ENCODE peak calls at places on chromosome 19, in seven cellular contexts. H, U, J, E, D, W and Z are unnamed samples. For H3K9me3 and H3K4me1, the result is how much of the 10 kb centered on the place peaks cover.

GRCh38 chr19:7561229-7561806 is 25.8 kb downstream of the PNPLA6 start:
- DNase-seq in H (no peak), U (no peak), J (no peak), E (no peak), D (no peak), W (no peak), Z (no peak)

GRCh38 chr19:34017024-34017423 is 155.3 kb upstream of the LSM14A start:
- DNase-seq in H (no peak), U (no peak), J (no peak), E (no peak), D (no peak), W (no peak), Z (no peak)

GRCh38 chr19:34475026-34475974 is 6.3 kb upstream of the WTIP start:
- DNase-seq in H (no peak), U (peak), J (no peak), E (peak), D (peak), W (no peak), Z (no peak)

GRCh38 chr19:33681081-33681680 is 59.4 kb downstream of the CHST8 start:
- DNase-seq in H (no peak), U (no peak), J (no peak), E (no peak), D (no peak), W (peak), Z (no peak)

GRCh38 chr19:38231918-38232317 is 7.9 kb upstream of the DPF1 start:
- DNase-seq in H (no peak), U (no peak), J (no peak), E (no peak), D (no peak), W (no peak), Z (no peak)

GRCh38 chr19:49624967-49625910 is 14.7 kb downstream of the RRAS start:
- DNase-seq in H (no peak), U (no peak), J (no peak), E (no peak), D (no peak), W (no peak), Z (no peak)

GRCh38 chr19:11767633-11768133 is 883 bp downstream of the ZNF441 start:
- DNase-seq in H (peak), U (peak), J (peak), E (peak), D (peak), W (peak), Z (peak)

GRCh38 chr19:5352229-5352763 is 11.7 kb upstream of the PTPRS start:
- DNase-seq in H (no peak), U (peak), J (no peak), E (peak), D (peak), W (no peak), Z (no peak)

GRCh38 chr19:19347401-19347800 is 26.8 kb downstream of the MAU2 start:
- DNase-seq in H (no peak), U (no peak), J (no peak), E (no peak), D (peak), W (no peak), Z (no peak)

GRCh38 chr19:12946092-12946845 is 607 bp downstream of the RAD23A start:
- DNase-seq in H (peak), U (peak), J (no peak), E (peak), D (peak), W (peak), Z (peak)

GRCh38 chr19:6239871-6240676 is 39.7 kb downstream of the MLLT1 start:
- DNase-seq in H (no peak), U (no peak), J (no peak), E (no peak), D (no peak), W (peak), Z (no peak)

GRCh38 chr19:33784432-33784831 is 12.2 kb upstream of the KCTD15 start:
- DNase-seq in H (no peak), U (peak), J (no peak), E (no peak), D (peak), W (no peak), Z (no peak)

GRCh38 chr19:41427647-41428480 is 690 bp upstream of the B3GNT8 start:
- DNase-seq in H (peak), U (no peak), J (peak), E (no peak), D (no peak), W (no peak), Z (peak)

GRCh38 chr19:12899891-12900518 is 9.0 kb downstream of the GCDH start:
- DNase-seq in H (no peak), U (no peak), J (no peak), E (no peak), D (no peak), W (no peak), Z (no peak)

GRCh38 chr19:51691122-51692064 is 1.7 kb upstream of the SPACA6 start:
- DNase-seq in H (no peak), U (peak), J (no peak), E (peak), D (peak), W (no peak), Z (no peak)

GRCh38 chr19:44576843-44577565 is 36.4 kb upstream of the IGSF23 start:
- DNase-seq in H (no peak), U (peak), J (no peak), E (peak), D (peak), W (no peak), Z (peak)

GRCh38 chr19:10408511-10409291 is 5.4 kb upstream of the CDC37 start:
- DNase-seq in H (no peak), U (no peak), J (peak), E (no peak), D (no peak), W (peak), Z (peak)

GRCh38 chr19:47890865-47891621 is 4.9 kb upstream of the SULT2A1 start:
- DNase-seq in H (no peak), U (no peak), J (no peak), E (no peak), D (no peak), W (no peak), Z (no peak)

GRCh38 chr19:12952488-12953455 is 4.3 kb downstream of the GADD45GIP1 start:
- DNase-seq in H (no peak), U (peak), J (no peak), E (no peak), D (peak), W (no peak), Z (no peak)

GRCh38 chr19:16698914-16699313 is 20.7 kb upstream of the NWD1 start:
- DNase-seq in H (peak), U (no peak), J (no peak), E (no peak), D (no peak), W (no peak), Z (no peak)

GRCh38 chr19:38993271-38993670 is 17.7 kb upstream of the FBXO17 start:
- DNase-seq in H (no peak), U (peak), J (no peak), E (peak), D (peak), W (no peak), Z (no peak)

GRCh38 chr19:45423589-45424190 is at the start of gene ERCC1:
- DNase-seq in H (peak), U (peak), J (peak), E (peak), D (peak), W (peak), Z (no peak)

GRCh38 chr19:40702337-40703012 is 12.0 kb upstream of the NUMBL start:
- DNase-seq in H (peak), U (no peak), J (no peak), E (peak), D (peak), W (no peak), Z (no peak)

GRCh38 chr19:48569814-48570213 is 17.8 kb downstream of the SULT2B1 start:
- DNase-seq in H (no peak), U (peak), J (no peak), E (no peak), D (peak), W (no peak), Z (no peak)

DNA sequence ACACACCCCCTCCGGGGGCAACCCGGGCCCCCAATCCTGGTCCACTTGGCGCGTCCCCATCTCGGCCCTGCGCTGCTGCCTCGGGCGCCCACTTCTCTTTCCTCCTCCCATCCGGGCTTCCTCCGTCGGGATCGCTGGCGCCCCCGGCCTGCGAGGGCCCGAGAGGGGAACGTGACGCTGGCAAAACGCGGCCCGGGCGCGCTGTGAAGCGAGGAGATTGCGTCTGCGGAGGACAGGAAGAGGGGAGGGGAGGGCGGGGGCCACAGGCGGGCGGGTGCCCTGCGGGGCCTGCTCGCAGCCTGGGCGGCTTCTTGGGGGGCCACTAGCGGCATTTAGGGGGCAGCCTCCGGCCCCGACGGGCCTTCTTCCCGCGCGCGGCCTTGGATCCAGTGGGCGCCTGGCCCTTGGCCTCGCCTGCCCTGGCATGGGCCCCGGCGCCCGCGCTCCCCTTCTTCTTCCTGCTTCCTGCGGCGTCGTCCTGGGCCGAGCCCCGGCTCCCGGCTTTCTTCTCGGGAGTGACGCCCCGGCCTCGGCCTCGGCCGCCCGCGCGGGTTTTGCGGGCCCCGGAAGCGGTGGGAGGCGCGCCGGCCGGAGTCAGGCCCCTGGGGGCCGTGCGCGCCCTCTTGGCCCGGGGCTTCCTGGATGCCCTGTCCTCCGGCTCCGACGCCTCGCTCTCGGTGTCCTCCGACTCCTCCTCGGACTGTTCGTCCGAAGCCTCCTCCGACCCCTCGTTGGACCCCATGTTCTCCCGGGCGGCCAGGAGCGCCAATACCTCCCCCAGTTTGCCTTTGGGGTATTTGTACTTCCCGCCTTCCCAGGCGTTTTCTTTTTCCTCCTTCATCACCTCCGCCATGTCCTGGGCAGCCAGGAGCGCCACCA is 2.2 kb downstream of the PNMA8B start:
- DNase-seq in H (peak), U (no peak), J (no peak), E (no peak), D (no peak), W (peak), Z (peak)
- H3K9me3 ChIP-seq in H (under half), U (under half), J (under half), E (under half), D (under half), W (under half), Z (under half)

DNA sequence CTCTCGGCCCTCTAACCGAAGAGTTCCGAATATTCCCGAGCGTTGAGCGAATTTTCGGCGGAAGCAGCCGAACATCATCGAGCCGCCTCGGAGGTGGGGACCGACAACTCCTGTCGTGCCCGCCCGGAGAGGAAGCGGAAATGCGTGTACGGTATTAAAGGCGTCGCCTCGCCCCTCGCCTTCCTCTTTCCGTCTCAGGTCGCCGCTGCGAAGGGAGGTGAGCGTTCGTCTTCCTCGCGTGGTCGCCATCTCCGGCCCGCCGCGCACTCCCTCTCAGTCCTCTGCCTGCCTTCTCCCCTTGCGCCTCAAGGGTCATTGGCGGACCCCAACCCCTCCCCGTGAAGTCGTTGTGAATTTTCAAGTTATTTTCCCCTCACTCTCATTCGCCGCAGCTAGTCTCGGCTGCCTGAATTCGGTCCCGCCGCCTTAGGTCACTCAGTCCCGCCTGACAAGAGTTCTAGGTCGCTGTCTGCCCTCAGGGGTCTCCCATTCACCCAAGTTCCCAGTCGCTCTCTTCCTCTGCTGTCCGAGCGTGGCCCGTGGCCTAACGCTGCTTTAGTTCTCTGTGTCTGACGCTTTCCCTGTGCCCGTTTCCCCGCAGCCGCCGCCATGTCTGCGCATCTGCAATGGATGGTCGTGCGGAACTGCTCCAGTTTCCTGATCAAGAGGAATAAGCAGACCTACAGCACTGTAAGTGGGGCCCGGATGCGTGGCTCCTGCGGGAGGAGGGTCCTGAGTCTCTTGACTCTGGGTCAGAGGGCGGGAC is at the start of gene RPL28:
- DNase-seq in H (peak), U (peak), J (peak), E (peak), D (peak), W (peak), Z (peak)
- H3K4me1 ChIP-seq in H (half or more), U (under half), J (half or more), E (half or more), D (under half), W (under half), Z (half or more)

DNA sequence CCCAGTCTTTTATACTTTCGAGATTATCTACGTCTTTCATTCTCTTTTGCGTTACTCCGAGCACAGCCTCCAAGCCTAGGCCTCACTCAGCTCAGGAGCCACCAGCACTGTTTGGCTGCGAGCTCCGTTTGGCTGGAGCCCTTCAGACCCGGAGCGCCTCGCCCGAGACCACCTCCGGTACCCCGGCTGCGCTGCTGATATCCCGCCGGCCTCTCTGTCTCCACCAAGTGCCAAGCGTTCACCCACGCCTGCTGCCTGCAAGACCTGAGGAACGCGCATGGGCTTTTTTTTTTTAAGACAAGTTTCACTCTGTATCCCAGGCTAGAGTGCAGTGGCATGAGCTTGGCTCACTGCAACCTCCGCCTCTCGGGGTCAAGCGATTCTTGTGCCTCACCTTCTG is 14.1 kb upstream of the ZNF177 start:
- DNase-seq in H (no peak), U (no peak), J (no peak), E (no peak), D (no peak), W (no peak), Z (no peak)
- H3K9me3 ChIP-seq in H (half or more), U (half or more), J (under half), E (half or more), D (under half), W (half or more), Z (half or more)

GRCh38 chr19:1151917-1152601 is 22.0 kb downstream of the SBNO2 start:
- DNase-seq in H (peak), U (no peak), J (no peak), E (no peak), D (no peak), W (peak), Z (no peak)

GRCh38 chr19:1149259-1150045 is 24.6 kb downstream of the SBNO2 start:
- DNase-seq in H (no peak), U (no peak), J (no peak), E (no peak), D (no peak), W (no peak), Z (no peak)

GRCh38 chr19:1150333-1151036 is 23.6 kb downstream of the SBNO2 start:
- DNase-seq in H (no peak), U (no peak), J (no peak), E (no peak), D (no peak), W (no peak), Z (no peak)

GRCh38 chr19:1153891-1154730 is 20.0 kb downstream of the SBNO2 start:
- DNase-seq in H (no peak), U (no peak), J (no peak), E (no peak), D (no peak), W (peak), Z (no peak)

DNA sequence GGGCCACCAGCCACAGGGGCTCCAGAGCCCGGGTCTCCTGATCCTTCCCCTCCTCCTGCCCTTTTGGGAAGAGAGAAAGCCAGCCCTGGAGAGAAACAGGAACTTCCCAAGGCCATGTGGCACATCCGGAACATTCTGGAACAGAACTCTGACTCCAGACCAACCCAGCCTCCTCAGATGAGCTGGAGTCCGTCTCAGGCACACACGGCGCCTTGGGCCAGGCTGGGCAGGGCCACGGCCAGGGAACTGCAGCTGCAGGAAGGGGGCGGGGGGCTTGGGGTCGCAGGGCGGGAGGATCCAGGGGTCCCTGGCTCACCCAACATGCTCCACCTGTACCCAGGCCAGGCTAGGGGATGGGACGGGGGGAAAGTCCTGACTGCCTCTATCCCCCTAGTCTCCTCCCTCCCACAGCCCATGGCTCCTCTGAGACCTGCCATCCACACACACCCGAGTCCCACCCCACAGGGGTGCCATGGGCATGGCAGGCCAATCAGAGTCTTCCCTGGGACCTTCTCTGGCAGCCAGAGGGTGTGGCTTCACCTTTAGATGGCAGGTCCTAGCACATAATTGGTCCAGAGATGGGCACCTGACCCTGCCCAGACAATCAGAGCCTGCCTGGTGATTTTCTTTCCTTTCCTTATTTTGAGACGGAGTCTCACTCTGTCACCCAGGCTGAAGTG is 22.9 kb downstream of the SBNO2 start:
- DNase-seq in H (no peak), U (no peak), J (no peak), E (no peak), D (no peak), W (no peak), Z (no peak)
- H3K4me1 ChIP-seq in H (half or more), U (under half), J (under half), E (under half), D (under half), W (under half), Z (under half)

GRCh38 chr19:23543351-23543750 is 143.7 kb downstream of the ZNF675 start:
- DNase-seq in H (no peak), U (no peak), J (no peak), E (no peak), D (no peak), W (no peak), Z (no peak)
- H3K9me3 ChIP-seq in H (under half), U (under half), J (under half), E (half or more), D (under half), W (under half), Z (under half)

DNA sequence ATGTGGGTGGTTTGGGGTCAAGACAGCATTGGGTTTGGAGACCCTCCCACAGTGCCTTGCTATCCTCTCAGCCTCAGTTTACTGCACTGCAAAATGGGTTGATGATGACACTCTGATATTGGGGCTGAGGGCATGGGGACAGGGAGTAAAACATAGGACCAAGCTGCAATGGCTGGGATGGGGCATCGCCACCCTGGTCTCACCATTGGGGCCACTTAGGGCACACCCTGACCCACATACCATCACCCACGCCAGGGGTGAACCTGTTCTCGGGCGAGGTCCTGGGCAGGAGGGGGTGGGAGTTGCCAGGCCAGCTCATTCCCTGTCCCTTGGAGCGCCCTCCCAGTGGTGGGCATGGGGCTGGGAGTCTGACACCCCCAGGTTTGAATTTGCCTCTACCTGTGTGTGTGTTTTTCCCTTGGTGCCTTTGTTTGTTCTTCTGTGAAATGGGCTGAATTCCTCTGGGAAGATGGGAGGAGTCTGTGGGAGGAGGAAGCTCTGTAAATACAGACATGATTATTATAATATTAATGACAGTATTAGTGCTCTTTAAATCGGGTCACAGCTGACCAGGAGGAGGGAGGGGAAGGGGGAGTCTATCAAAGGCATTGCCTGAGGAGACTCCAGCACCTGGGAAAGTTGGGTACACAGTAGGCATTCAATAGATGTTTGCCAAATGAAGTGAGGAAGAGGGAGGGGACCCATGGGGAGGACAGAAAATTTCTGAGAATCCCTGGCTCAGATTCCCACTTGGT is 2.2 kb upstream of the FCHO1 start:
- DNase-seq in H (no peak), U (no peak), J (no peak), E (no peak), D (no peak), W (no peak), Z (no peak)
- H3K4me1 ChIP-seq in H (under half), U (under half), J (half or more), E (under half), D (under half), W (under half), Z (under half)

GRCh38 chr19:22832031-22832762 is at the start of gene ZNF723:
- DNase-seq in H (no peak), U (no peak), J (no peak), E (no peak), D (no peak), W (no peak), Z (no peak)

DNA sequence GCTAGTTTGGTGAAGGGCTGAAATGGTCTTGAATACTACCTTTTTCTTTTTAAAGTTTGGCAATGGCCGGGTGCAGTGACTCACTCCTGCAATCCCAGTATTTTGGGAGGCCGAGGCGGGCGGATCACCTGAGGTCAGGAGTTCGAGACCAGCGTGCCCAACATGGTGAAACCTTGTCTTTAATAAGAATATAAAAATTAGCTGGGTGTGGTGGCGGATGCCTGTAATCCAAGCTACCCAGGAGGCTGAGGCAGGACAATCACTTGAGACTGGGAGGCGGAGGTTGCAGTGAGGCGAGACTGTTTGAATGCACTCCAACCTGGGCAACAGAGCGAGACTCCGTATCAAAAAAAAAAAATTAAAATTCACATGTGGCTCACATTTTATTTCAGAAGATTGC is 880 bp upstream of the ZNF723 start:
- DNase-seq in H (no peak), U (no peak), J (no peak), E (no peak), D (no peak), W (no peak), Z (no peak)
- H3K9me3 ChIP-seq in H (under half), U (under half), J (under half), E (half or more), D (under half), W (under half), Z (under half)